ENCODE peak calls at places on chromosomes 2 and 18, in four cellular contexts. One of them, this sample, is unnamed.

GRCh38 chr18:55251186-55251995 is 292.1 kb upstream of the CCDC68 start:
- DNase-seq in HCEC 1CT: no peak
- DNase-seq in Calu3: peak; percentile 32
- DNase-seq in activated CD4-positive, alpha-beta T cell treated with anti-CD3 and anti-CD28 coated beads, Interleukin-2, amount 50 U/mL, for 1 hour: no peak
- DNase-seq in this sample: no peak

GRCh38 chr2:8680931-8681760 is 710 bp upstream of the ID2 start:
- DNase-seq in HCEC 1CT: peak; percentile 48
- DNase-seq in Calu3: peak; percentile 64
- DNase-seq in activated CD4-positive, alpha-beta T cell treated with anti-CD3 and anti-CD28 coated beads, Interleukin-2, amount 50 U/mL, for 1 hour: peak; percentile 51
- DNase-seq in this sample: peak; percentile 54

GRCh38 chr18:46155652-46156051 is 51.5 kb downstream of the HAUS1 start:
- DNase-seq in HCEC 1CT: peak; percentile 86
- DNase-seq in Calu3: peak; percentile 67
- DNase-seq in activated CD4-positive, alpha-beta T cell treated with anti-CD3 and anti-CD28 coated beads, Interleukin-2, amount 50 U/mL, for 1 hour: peak; percentile 22
- DNase-seq in this sample: no peak

GRCh38 chr2:152622228-152622627 is 95.0 kb downstream of the PRPF40A start:
- DNase-seq in HCEC 1CT: no peak
- DNase-seq in Calu3: no peak
- DNase-seq in activated CD4-positive, alpha-beta T cell treated with anti-CD3 and anti-CD28 coated beads, Interleukin-2, amount 50 U/mL, for 1 hour: no peak
- DNase-seq in this sample: no peak

GRCh38 chr2:109421606-109422005 is 192.2 kb downstream of the SEPTIN10 start:
- DNase-seq in HCEC 1CT: no peak
- DNase-seq in Calu3: no peak
- DNase-seq in activated CD4-positive, alpha-beta T cell treated with anti-CD3 and anti-CD28 coated beads, Interleukin-2, amount 50 U/mL, for 1 hour: no peak
- DNase-seq in this sample: no peak

GRCh38 chr18:43805646-43806194 is 528.4 kb upstream of the SYT4 start:
- DNase-seq in HCEC 1CT: no peak
- DNase-seq in Calu3: no peak
- DNase-seq in activated CD4-positive, alpha-beta T cell treated with anti-CD3 and anti-CD28 coated beads, Interleukin-2, amount 50 U/mL, for 1 hour: no peak
- DNase-seq in this sample: no peak

GRCh38 chr18:73791081-73791480 is 356.6 kb downstream of the FBXO15 start:
- DNase-seq in HCEC 1CT: no peak
- DNase-seq in Calu3: no peak
- DNase-seq in activated CD4-positive, alpha-beta T cell treated with anti-CD3 and anti-CD28 coated beads, Interleukin-2, amount 50 U/mL, for 1 hour: no peak
- DNase-seq in this sample: no peak

GRCh38 chr18:49725809-49726514 is 87.4 kb downstream of the ACAA2 start:
- DNase-seq in HCEC 1CT: peak; percentile 89
- DNase-seq in Calu3: peak; percentile 37
- DNase-seq in activated CD4-positive, alpha-beta T cell treated with anti-CD3 and anti-CD28 coated beads, Interleukin-2, amount 50 U/mL, for 1 hour: no peak
- DNase-seq in this sample: no peak

GRCh38 chr2:100422320-100422719 is 4.9 kb upstream of the CHST10 start:
- DNase-seq in HCEC 1CT: peak; percentile 41
- DNase-seq in Calu3: peak; percentile 60
- DNase-seq in activated CD4-positive, alpha-beta T cell treated with anti-CD3 and anti-CD28 coated beads, Interleukin-2, amount 50 U/mL, for 1 hour: no peak
- DNase-seq in this sample: peak; percentile 62

GRCh38 chr2:102708847-102709559 is 52.8 kb upstream of the TMEM182 start:
- DNase-seq in HCEC 1CT: peak; percentile 73
- DNase-seq in Calu3: peak; percentile 19
- DNase-seq in activated CD4-positive, alpha-beta T cell treated with anti-CD3 and anti-CD28 coated beads, Interleukin-2, amount 50 U/mL, for 1 hour: no peak
- DNase-seq in this sample: no peak

GRCh38 chr2:233448565-233448964 is 94.3 kb downstream of the DGKD start:
- DNase-seq in HCEC 1CT: no peak
- DNase-seq in Calu3: no peak
- DNase-seq in activated CD4-positive, alpha-beta T cell treated with anti-CD3 and anti-CD28 coated beads, Interleukin-2, amount 50 U/mL, for 1 hour: no peak
- DNase-seq in this sample: no peak